ENCODE peak calls at places on chromosomes 5 and 9, in seven cellular contexts. J, Y, X, G, D, Q and R are unnamed samples.

GRCh38 chr9:87885484-87886189 is 3.0 kb downstream of the SPATA31E1 start:
- DNase-seq in J (no peak), Y (no peak), X (no peak), G (no peak), D (no peak), Q (no peak), R (no peak)

GRCh38 chr5:174491265-174491664 is 233.1 kb upstream of the MSX2 start:
- DNase-seq in J (no peak), Y (no peak), X (no peak), G (no peak), D (no peak), Q (no peak), R (no peak)

GRCh38 chr9:136531904-136532798 is 13.7 kb downstream of the NOTCH1 start:
- DNase-seq in J (no peak), Y (no peak), X (no peak), G (no peak), D (no peak), Q (no peak), R (peak; percentile 21)

GRCh38 chr5:9877473-9877872 is 247.3 kb upstream of the TAS2R1 start:
- DNase-seq in J (no peak), Y (no peak), X (no peak), G (no peak), D (no peak), Q (no peak), R (no peak)

GRCh38 chr9:21788752-21789151 is 13.7 kb upstream of the MTAP start:
- DNase-seq in J (no peak), Y (no peak), X (no peak), G (no peak), D (no peak), Q (no peak), R (no peak)

GRCh38 chr5:109411627-109412026 is 1.9 kb upstream of the PJA2 start:
- DNase-seq in J (no peak), Y (no peak), X (no peak), G (peak; percentile 91), D (no peak), Q (no peak), R (no peak)

GRCh38 chr9:36923025-36923625 is 110.9 kb downstream of the PAX5 start:
- DNase-seq in J (no peak), Y (no peak), X (no peak), G (no peak), D (no peak), Q (no peak), R (no peak)

GRCh38 chr9:123282343-123283047 is 14.1 kb upstream of the STRBP start:
- DNase-seq in J (peak; percentile 62), Y (no peak), X (no peak), G (peak; percentile 12), D (no peak), Q (no peak), R (no peak)

GRCh38 chr5:36653046-36653445 is 46.6 kb downstream of the SLC1A3 start:
- DNase-seq in J (no peak), Y (no peak), X (no peak), G (no peak), D (no peak), Q (no peak), R (no peak)

GRCh38 chr5:158465379-158465972 is 606.5 kb upstream of the CLINT1 start:
- DNase-seq in J (no peak), Y (no peak), X (no peak), G (no peak), D (no peak), Q (no peak), R (no peak)

GRCh38 chr9:37325778-37326177 is 96.7 kb upstream of the GRHPR start:
- DNase-seq in J (peak; percentile 20), Y (no peak), X (no peak), G (no peak), D (no peak), Q (no peak), R (no peak)

GRCh38 chr9:135103001-135103446 is 15.6 kb downstream of the OLFM1 start:
- DNase-seq in J (no peak), Y (no peak), X (peak; percentile 81), G (no peak), D (no peak), Q (no peak), R (no peak)

GRCh38 chr9:72894342-72894741 is 58.5 kb downstream of the ALDH1A1 start:
- DNase-seq in J (no peak), Y (no peak), X (no peak), G (no peak), D (no peak), Q (no peak), R (no peak)

GRCh38 chr5:1013238-1013947 is 4.8 kb downstream of the NKD2 start:
- DNase-seq in J (no peak), Y (no peak), X (no peak), G (no peak), D (no peak), Q (no peak), R (no peak)

GRCh38 chr9:133995012-133995896 is 3.1 kb upstream of the VAV2 start:
- DNase-seq in J (no peak), Y (peak; percentile 54), X (no peak), G (no peak), D (no peak), Q (no peak), R (no peak)

GRCh38 chr9:109117856-109118801 is 1.6 kb downstream of the TMEM245 start:
- DNase-seq in J (peak; percentile 48), Y (no peak), X (peak; percentile 32), G (peak; percentile 65), D (peak; percentile 79), Q (peak; percentile 54), R (peak; percentile 50)

GRCh38 chr5:149283611-149284480 is 12.2 kb downstream of the AFAP1L1 start:
- DNase-seq in J (no peak), Y (no peak), X (no peak), G (no peak), D (no peak), Q (no peak), R (no peak)

GRCh38 chr9:128254855-128255759 is 20.7 kb downstream of the GOLGA2 start:
- DNase-seq in J (peak; percentile 76), Y (peak; percentile 80), X (no peak), G (peak; percentile 53), D (no peak), Q (peak; percentile 58), R (peak; percentile 47)

GRCh38 chr9:114088571-114089170 is 10.4 kb downstream of the KIF12 start:
- DNase-seq in J (no peak), Y (no peak), X (no peak), G (no peak), D (no peak), Q (no peak), R (no peak)

GRCh38 chr5:172716796-172717313 is 54.1 kb downstream of the DUSP1 start:
- DNase-seq in J (peak; percentile 83), Y (peak; percentile 93), X (peak; percentile 66), G (peak; percentile 87), D (peak; percentile 89), Q (peak; percentile 84), R (peak; percentile 79)

GRCh38 chr9:111743275-111743674 is 51.5 kb downstream of the SHOC1 start:
- DNase-seq in J (no peak), Y (no peak), X (no peak), G (peak; percentile 21), D (no peak), Q (no peak), R (no peak)

GRCh38 chr5:177526791-177527190 is 10.0 kb upstream of the DDX41 start:
- DNase-seq in J (no peak), Y (peak; percentile 13), X (no peak), G (no peak), D (no peak), Q (no peak), R (no peak)

GRCh38 chr9:34563262-34563661 is 26.3 kb downstream of the CNTFR start:
- DNase-seq in J (no peak), Y (no peak), X (no peak), G (no peak), D (no peak), Q (no peak), R (no peak)

GRCh38 chr5:149363345-149363744 is 5.5 kb downstream of the PCYOX1L start:
- DNase-seq in J (no peak), Y (no peak), X (no peak), G (no peak), D (no peak), Q (no peak), R (no peak)

GRCh38 chr5:170907758-170908157 is 45.9 kb downstream of the RANBP17 start:
- DNase-seq in J (no peak), Y (no peak), X (no peak), G (no peak), D (no peak), Q (no peak), R (no peak)

GRCh38 chr5:113176734-113177133 is 200.1 kb downstream of the DCP2 start:
- DNase-seq in J (no peak), Y (no peak), X (no peak), G (no peak), D (no peak), Q (no peak), R (no peak)

GRCh38 chr5:138149530-138149929 is 10.3 kb upstream of the NME5 start:
- DNase-seq in J (no peak), Y (no peak), X (no peak), G (no peak), D (no peak), Q (no peak), R (no peak)

GRCh38 chr9:117936185-117936758 is 232.1 kb downstream of the TLR4 start:
- DNase-seq in J (no peak), Y (no peak), X (no peak), G (no peak), D (no peak), Q (no peak), R (no peak)
- H3K9me3 ChIP-seq in J (no peaks in the 10 kb centered on the region), Y (no peaks in the 10 kb centered on the region), X (no peaks in the 10 kb centered on the region), G (no peaks in the 10 kb centered on the region), D (no peaks in the 10 kb centered on the region), Q (no peaks in the 10 kb centered on the region), R (no peaks in the 10 kb centered on the region)

GRCh38 chr5:146203011-146203871 is at the start of gene RBM27:
- DNase-seq in J (peak; percentile 97), Y (peak; percentile 97), X (peak; percentile 98), G (peak; percentile 99), D (peak; percentile 98), Q (peak; percentile 94), R (peak; percentile 94)
- H3K27ac ChIP-seq in J (peak within 1 kb of the TSS; percentile 54), Y (peak within 1 kb of the TSS; percentile 78), X (peak within 1 kb of the TSS; percentile 78), G (peak within 1 kb of the TSS; percentile 66), D (peak within 1 kb of the TSS; percentile 93), Q (peak within 1 kb of the TSS; percentile 65), R (peak within 1 kb of the TSS; percentile 69)

GRCh38 chr5:66680804-66681203 is 84.6 kb downstream of the MAST4 start:
- DNase-seq in J (no peak), Y (no peak), X (no peak), G (no peak), D (no peak), Q (no peak), R (no peak)
- TF ChIP-seq CTCF in J (no peak), Y (peak; percentile 26), X (no peak), G (no peak), D (no peak), Q (no peak), R (no peak)

DNA sequence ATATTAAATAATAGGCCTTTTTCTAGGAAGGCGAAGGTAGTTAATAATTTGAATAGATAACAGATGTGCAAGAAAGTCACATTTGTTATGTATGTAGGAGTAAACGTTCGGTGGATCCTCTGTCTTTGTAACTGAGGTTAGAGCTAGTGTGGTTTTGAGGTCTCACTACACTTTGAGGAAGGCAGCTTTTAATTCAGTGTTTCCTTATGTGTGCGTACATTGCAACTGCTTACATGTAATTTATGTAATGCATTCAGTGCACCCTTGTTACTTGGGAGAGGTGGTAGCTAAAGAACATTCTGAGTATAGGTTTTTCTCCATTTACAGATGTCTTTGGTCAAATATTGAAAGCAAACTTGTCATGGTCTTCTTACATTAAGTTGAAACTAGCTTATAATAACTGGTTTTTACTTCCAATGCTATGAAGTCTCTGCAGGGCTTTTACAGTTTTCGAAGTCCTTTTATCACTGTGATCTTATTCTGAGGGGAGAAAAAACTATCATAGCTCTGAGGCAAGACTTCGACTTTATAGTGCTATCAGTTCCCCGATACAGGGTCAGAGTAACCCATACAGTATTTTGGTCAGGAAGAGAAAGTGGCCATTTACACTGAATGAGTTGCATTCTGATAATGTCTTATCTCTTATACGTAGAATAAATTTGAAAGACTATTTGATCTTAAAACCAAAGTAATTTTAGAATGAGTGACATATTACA is 45.7 kb downstream of the TGFBR1 start:
- DNase-seq in J (no peak), Y (no peak), X (no peak), G (no peak), D (no peak), Q (no peak), R (no peak)
- H3K9me3 ChIP-seq in J (no peaks in the 10 kb centered on the region), Y (no peaks in the 10 kb centered on the region), X (no peaks in the 10 kb centered on the region), G (no peaks in the 10 kb centered on the region), D (no peaks in the 10 kb centered on the region), Q (no peaks in the 10 kb centered on the region), R (no peaks in the 10 kb centered on the region)